ENCODE peak calls at places on chromosome 11, in ten cellular contexts. U is activated naive CD4-positive, alpha-beta T cell; D is effector memory CD8-positive, alpha-beta T cell; F is heart left ventricle; H is Kasumi-1; B is EH; P is stimulated activated naive CD8-positive, alpha-beta T cell treated with anti-CD3 and anti-CD28 coated beads, Interleukin-15, Interleukin-2, amounts not matched to agents 100 U/mL and 50 U/mL, for 24 hours; R is CD4-positive, CD25-positive, alpha-beta regulatory T cell; S is stimulated activated naive CD4-positive, alpha-beta T cell; G is NCI-H187 treated with DMSO at 0.1 percent for 48 hours. K is an unnamed sample.

GRCh38 chr11:56911312-56911711 is 77.4 kb upstream of the OR5AK2 start:
- DNase-seq in U (no peak), D (no peak), F (no peak), H (no peak), B (no peak), P (no peak), R (no peak), S (no peak), G (no peak), K (no peak)

GRCh38 chr11:71489311-71490043 is 36.5 kb downstream of the NADSYN1 start:
- DNase-seq in U (peak; percentile 13), D (no peak), F (no peak), H (no peak), B (peak; percentile 20), P (peak; percentile 80), R (peak; percentile 15), S (no peak), G (no peak), K (no peak)

GRCh38 chr11:34926101-34926830 is 9.8 kb downstream of the PDHX start:
- DNase-seq in U (no peak), D (peak; percentile 37), F (no peak), H (peak; percentile 90), B (peak; percentile 68), P (no peak), R (peak; percentile 69), S (no peak), G (no peak), K (no peak)

GRCh38 chr11:120363436-120363835 is 27.2 kb downstream of the ARHGEF12 start:
- DNase-seq in U (no peak), D (no peak), F (no peak), H (no peak), B (peak; percentile 14), P (no peak), R (no peak), S (no peak), G (no peak), K (no peak)

GRCh38 chr11:119904636-119905035 is 175.6 kb upstream of the NECTIN1 start:
- DNase-seq in U (no peak), D (no peak), F (no peak), H (no peak), B (no peak), P (no peak), R (no peak), S (no peak), G (no peak), K (no peak)

GRCh38 chr11:66600219-66600923 is 7.4 kb downstream of the CCS start:
- DNase-seq in U (no peak), D (no peak), F (no peak), H (peak; percentile 17), B (peak; percentile 15), P (no peak), R (no peak), S (no peak), G (no peak), K (no peak)

GRCh38 chr11:69923641-69924307 is 104.6 kb upstream of the FGF3 start:
- DNase-seq in U (no peak), D (no peak), F (peak; percentile 14), H (no peak), B (no peak), P (no peak), R (no peak), S (no peak), G (no peak), K (no peak)

GRCh38 chr11:2933376-2934056 is 4.3 kb upstream of the PHLDA2 start:
- DNase-seq in U (no peak), D (peak; percentile 54), F (peak; percentile 82), H (peak; percentile 35), B (peak; percentile 92), P (peak; percentile 66), R (peak; percentile 89), S (no peak), G (no peak), K (no peak)

GRCh38 chr11:103904324-103904667 is 132.1 kb upstream of the DDI1 start:
- DNase-seq in U (no peak), D (no peak), F (no peak), H (no peak), B (no peak), P (no peak), R (no peak), S (no peak), G (no peak), K (no peak)

GRCh38 chr11:78290293-78291176 is 101.8 kb downstream of the USP35 start:
- DNase-seq in U (no peak), D (no peak), F (no peak), H (peak; percentile 98), B (peak; percentile 45), P (no peak), R (peak; percentile 46), S (no peak), G (no peak), K (no peak)

K was measured in thyroid gland.